ENCODE peak calls at places on chromosomes 12 and 14, in nine cellular contexts. V, L, E, W, M, A, C, J and B are unnamed samples.

GRCh38 chr14:76051717-76052459 is 66.3 kb downstream of the IFT43 start:
- DNase-seq in V (no peak), L (no peak), E (no peak), W (no peak), M (no peak), A (no peak), C (no peak), J (no peak), B (no peak)

GRCh38 chr12:122140467-122141257 is 33.4 kb downstream of the IL31 start:
- DNase-seq in V (no peak), L (no peak), E (no peak), W (no peak), M (no peak), A (no peak), C (no peak), J (no peak), B (no peak)

GRCh38 chr12:40336573-40337199 is 111.9 kb downstream of the LRRK2 start:
- DNase-seq in V (no peak), L (peak; percentile 27), E (no peak), W (no peak), M (peak; percentile 39), A (peak; percentile 22), C (peak; percentile 7), J (no peak), B (no peak)

GRCh38 chr12:123907726-123908476 is 64.7 kb downstream of the CCDC92 start:
- DNase-seq in V (peak; percentile 47), L (peak; percentile 42), E (no peak), W (no peak), M (peak; percentile 11), A (peak; percentile 34), C (no peak), J (no peak), B (no peak)

GRCh38 chr14:30914812-30915211 is 40.5 kb downstream of the COCH start:
- DNase-seq in V (no peak), L (no peak), E (no peak), W (no peak), M (no peak), A (no peak), C (no peak), J (no peak), B (no peak)

GRCh38 chr12:42076976-42077375 is 67.7 kb downstream of the GXYLT1 start:
- DNase-seq in V (no peak), L (no peak), E (no peak), W (no peak), M (no peak), A (no peak), C (no peak), J (no peak), B (no peak)

GRCh38 chr12:2526371-2526770 is 268.4 kb upstream of the FKBP4 start:
- DNase-seq in V (no peak), L (no peak), E (no peak), W (no peak), M (no peak), A (no peak), C (no peak), J (no peak), B (no peak)

GRCh38 chr14:61812347-61813100 is 50.3 kb downstream of the SNAPC1 start:
- DNase-seq in V (peak; percentile 3), L (no peak), E (no peak), W (no peak), M (no peak), A (no peak), C (no peak), J (no peak), B (no peak)

GRCh38 chr14:92945959-92946846 is 23.3 kb downstream of the CHGA start:
- DNase-seq in V (peak; percentile 48), L (peak; percentile 63), E (no peak), W (no peak), M (no peak), A (no peak), C (no peak), J (no peak), B (peak; percentile 33)

GRCh38 chr14:96189288-96189711 is 15.3 kb upstream of the BDKRB2 start:
- DNase-seq in V (no peak), L (peak; percentile 74), E (no peak), W (no peak), M (no peak), A (no peak), C (no peak), J (no peak), B (no peak)

GRCh38 chr12:66915312-66915904 is 236.5 kb upstream of the GRIP1 start:
- DNase-seq in V (no peak), L (no peak), E (no peak), W (no peak), M (no peak), A (no peak), C (no peak), J (no peak), B (no peak)

GRCh38 chr14:64773577-64773976 is 69.4 kb downstream of the PLEKHG3 start:
- DNase-seq in V (no peak), L (no peak), E (no peak), W (no peak), M (no peak), A (no peak), C (no peak), J (no peak), B (no peak)

GRCh38 chr12:112198120-112198733 is 72.9 kb downstream of the TRAFD1 start:
- DNase-seq in V (peak; percentile 17), L (peak; percentile 57), E (no peak), W (peak; percentile 18), M (peak; percentile 58), A (peak; percentile 31), C (peak; percentile 48), J (peak; percentile 11), B (no peak)

GRCh38 chr12:122837306-122838265 is 2.3 kb downstream of the HIP1R start:
- DNase-seq in V (no peak), L (no peak), E (no peak), W (no peak), M (no peak), A (no peak), C (no peak), J (no peak), B (no peak)

GRCh38 chr12:94545937-94546771 is 86.5 kb upstream of the CEP83 start:
- DNase-seq in V (peak; percentile 65), L (peak; percentile 77), E (no peak), W (no peak), M (peak; percentile 45), A (peak; percentile 50), C (peak; percentile 24), J (no peak), B (peak; percentile 60)

GRCh38 chr12:112930350-112930749 is 7.9 kb upstream of the OAS3 start:
- DNase-seq in V (no peak), L (no peak), E (no peak), W (no peak), M (no peak), A (no peak), C (no peak), J (no peak), B (no peak)

GRCh38 chr14:96156804-96157760 is 47.6 kb upstream of the BDKRB2 start:
- DNase-seq in V (no peak), L (no peak), E (no peak), W (no peak), M (no peak), A (no peak), C (no peak), J (no peak), B (no peak)

GRCh38 chr12:111409403-111410228 is 3.9 kb downstream of the SH2B3 start:
- DNase-seq in V (peak; percentile 29), L (peak; percentile 79), E (no peak), W (no peak), M (peak; percentile 86), A (peak; percentile 75), C (no peak), J (no peak), B (peak; percentile 76)

GRCh38 chr12:113781415-113782198 is 184.5 kb downstream of the RBM19 start:
- DNase-seq in V (no peak), L (peak; percentile 77), E (no peak), W (no peak), M (no peak), A (no peak), C (peak; percentile 21), J (no peak), B (no peak)

GRCh38 chr14:86521032-86521730 is 991.2 kb downstream of the FLRT2 start:
- DNase-seq in V (no peak), L (no peak), E (no peak), W (no peak), M (no peak), A (no peak), C (no peak), J (no peak), B (no peak)

GRCh38 chr12:84136862-84137367 is 775.7 kb downstream of the SLC6A15 start:
- DNase-seq in V (peak; percentile 39), L (peak; percentile 81), E (no peak), W (no peak), M (no peak), A (no peak), C (no peak), J (no peak), B (no peak)

GRCh38 chr14:64444984-64445845 is 20.1 kb upstream of the AKAP5 start:
- DNase-seq in V (peak; percentile 80), L (peak; percentile 72), E (no peak), W (peak; percentile 26), M (peak; percentile 26), A (no peak), C (peak; percentile 15), J (peak; percentile 70), B (peak; percentile 29)

GRCh38 chr14:28784262-28785021 is 17.9 kb downstream of the FOXG1 start:
- DNase-seq in V (no peak), L (no peak), E (no peak), W (no peak), M (no peak), A (no peak), C (no peak), J (no peak), B (no peak)

GRCh38 chr12:120137833-120138232 is 21.3 kb upstream of the RAB35 start:
- DNase-seq in V (no peak), L (no peak), E (no peak), W (no peak), M (no peak), A (no peak), C (no peak), J (no peak), B (no peak)

GRCh38 chr14:61452452-61452851 is 131.1 kb downstream of the PRKCH start:
- DNase-seq in V (no peak), L (no peak), E (no peak), W (peak; percentile 61), M (no peak), A (no peak), C (no peak), J (no peak), B (no peak)

GRCh38 chr12:47360771-47361388 is 281.1 kb upstream of the AMIGO2 start:
- DNase-seq in V (no peak), L (no peak), E (no peak), W (peak; percentile 21), M (peak; percentile 30), A (peak; percentile 17), C (no peak), J (no peak), B (peak; percentile 72)

GRCh38 chr12:116339062-116339461 is 61.6 kb upstream of the MED13L start:
- DNase-seq in V (no peak), L (no peak), E (no peak), W (no peak), M (no peak), A (no peak), C (no peak), J (no peak), B (no peak)

GRCh38 chr14:68937790-68938514 is 41.1 kb downstream of the ACTN1 start:
- DNase-seq in V (peak; percentile 59), L (peak; percentile 42), E (no peak), W (no peak), M (no peak), A (no peak), C (no peak), J (no peak), B (no peak)

GRCh38 chr12:118120579-118121363 is 15.2 kb upstream of the PEBP1 start:
- DNase-seq in V (peak; percentile 40), L (peak; percentile 67), E (peak; percentile 69), W (peak; percentile 16), M (peak; percentile 71), A (peak; percentile 90), C (peak; percentile 44), J (peak; percentile 39), B (no peak)

GRCh38 chr12:38053655-38054464 is 262.7 kb upstream of the ALG10B start:
- DNase-seq in V (peak; percentile 49), L (no peak), E (no peak), W (no peak), M (peak; percentile 5), A (peak; percentile 18), C (no peak), J (no peak), B (no peak)

GRCh38 chr12:38411426-38411825 is 94.9 kb downstream of the ALG10B start:
- DNase-seq in V (no peak), L (no peak), E (no peak), W (no peak), M (no peak), A (no peak), C (no peak), J (no peak), B (no peak)